ENCODE peak calls at places on chromosomes 2 and 18, in seven cellular contexts. G is T-helper 2 cell; W is posterior cingulate gyrus; R is EL; E is BJ; M is stimulated activated CD8-positive, alpha-beta memory T cell treated with anti-CD3 and anti-CD28 coated beads, Interleukin-12 subunit alpha, Interleukin-12 subunit beta, amount 100 ng/mL, for 1 hour; F is psoas muscle. H is an unnamed sample.
A peak's percentile ranks its signal among the peaks of the same experiment; 100 is the strongest.

GRCh38 chr2:102114851-102115497 is 27.6 kb upstream of the IL1R1 start:
- DNase-seq in M (no peak), E (no peak), F (peak; percentile 66), G (no peak), W (no peak), R (peak; percentile 26), H (no peak)

GRCh38 chr2:37454851-37455762 is 110.7 kb downstream of the QPCT start:
- DNase-seq in W (no peak), G (no peak), M (no peak), F (no peak), R (no peak), E (no peak), H (no peak)

GRCh38 chr2:60644942-60645341 is 91.5 kb upstream of the BCL11A start:
- DNase-seq in M (no peak), F (peak; percentile 57), E (no peak), W (no peak), G (no peak), R (no peak), H (no peak)

GRCh38 chr2:172090044-172090946 is 5.0 kb downstream of the DLX1 start:
- DNase-seq in F (no peak), W (no peak), G (no peak), R (no peak), E (no peak), M (no peak), H (no peak)

GRCh38 chr2:37711308-37711731 is 39.9 kb upstream of the CDC42EP3 start:
- DNase-seq in W (no peak), G (no peak), R (peak; percentile 98), M (no peak), E (peak; percentile 78), F (no peak), H (no peak)

GRCh38 chr2:160695402-160696060 is 201.9 kb upstream of the RBMS1 start:
- DNase-seq in E (no peak), G (no peak), M (no peak), F (no peak), W (no peak), R (no peak), H (no peak)

GRCh38 chr2:145906356-145906755 is 1386.4 kb upstream of the ZEB2 start:
- DNase-seq in F (no peak), E (no peak), R (peak; percentile 6), M (no peak), W (no peak), G (no peak), H (no peak)

GRCh38 chr18:59484796-59485328 is 125.8 kb upstream of the LMAN1 start:
- DNase-seq in E (peak; percentile 37), F (no peak), R (peak; percentile 23), G (no peak), W (no peak), M (no peak), H (no peak)

GRCh38 chr18:79558196-79559120 is 121.1 kb upstream of the CTDP1 start:
- DNase-seq in G (no peak), R (no peak), F (no peak), E (no peak), W (no peak), M (no peak), H (no peak)

GRCh38 chr2:7815726-7816125 is 866.1 kb upstream of the ID2 start:
- DNase-seq in R (no peak), F (no peak), E (no peak), G (no peak), W (no peak), M (no peak), H (no peak)

GRCh38 chr2:95025406-95026319 is at the start of gene MAL:
- DNase-seq in M (peak; percentile 33), W (peak; percentile 75), E (no peak), F (no peak), R (peak; percentile 11), G (peak; percentile 49), H (no peak)

GRCh38 chr18:6543330-6543908 is 128.7 kb upstream of the L3MBTL4 start:
- DNase-seq in W (no peak), F (no peak), R (peak; percentile 34), E (no peak), G (no peak), M (no peak), H (no peak)

GRCh38 chr2:216486708-216487107 is 11.9 kb upstream of the RPL37A start:
- DNase-seq in W (no peak), M (no peak), G (no peak), F (no peak), E (no peak), R (no peak), H (peak; percentile 44)

GRCh38 chr18:62334110-62334509 is 9.0 kb downstream of the TNFRSF11A start:
- DNase-seq in R (peak; percentile 63), W (no peak), M (no peak), G (no peak), F (no peak), E (no peak), H (no peak)